ENCODE peak calls at places on chromosome 3, in five cellular contexts. One of them, this sample, is unnamed.

GRCh38 chr3:143277531-143277930 is 158.0 kb downstream of the CHST2 start:
- DNase-seq in IMR-90: no peak
- DNase-seq in psoas muscle: no peak
- DNase-seq in heart right ventricle: no peak
- DNase-seq in ascending aorta: no peak
- DNase-seq in this sample: no peak

GRCh38 chr3:36063992-36064391 is 316.3 kb upstream of the STAC start:
- DNase-seq in IMR-90: no peak
- DNase-seq in psoas muscle: no peak
- DNase-seq in heart right ventricle: no peak
- DNase-seq in ascending aorta: no peak
- DNase-seq in this sample: no peak

GRCh38 chr3:46449755-46450552 is 14.8 kb downstream of the LTF start:
- DNase-seq in IMR-90: peak; percentile 8
- DNase-seq in psoas muscle: no peak
- DNase-seq in heart right ventricle: no peak
- DNase-seq in ascending aorta: no peak
- DNase-seq in this sample: no peak

GRCh38 chr3:169659096-169659521 is 4.4 kb downstream of the MECOM start:
- DNase-seq in IMR-90: no peak
- DNase-seq in psoas muscle: no peak
- DNase-seq in heart right ventricle: peak; percentile 50
- DNase-seq in ascending aorta: no peak
- DNase-seq in this sample: peak; percentile 55

GRCh38 chr3:97138914-97139541 is 324.6 kb downstream of the EPHA6 start:
- DNase-seq in IMR-90: no peak
- DNase-seq in psoas muscle: no peak
- DNase-seq in heart right ventricle: no peak
- DNase-seq in ascending aorta: no peak
- DNase-seq in this sample: no peak

GRCh38 chr3:151345854-151346253 is 16.5 kb upstream of the P2RY13 start:
- DNase-seq in IMR-90: peak; percentile 82
- DNase-seq in psoas muscle: no peak
- DNase-seq in heart right ventricle: no peak
- DNase-seq in ascending aorta: no peak
- DNase-seq in this sample: no peak

GRCh38 chr3:185658504-185658912 is 72.4 kb downstream of the SENP2 start:
- DNase-seq in IMR-90: peak; percentile 99
- DNase-seq in psoas muscle: peak; percentile 67
- DNase-seq in heart right ventricle: no peak
- DNase-seq in ascending aorta: peak; percentile 95
- DNase-seq in this sample: peak; percentile 20

GRCh38 chr3:51400169-51400568 is 9.1 kb downstream of the RBM15B start:
- DNase-seq in IMR-90: no peak
- DNase-seq in psoas muscle: no peak
- DNase-seq in heart right ventricle: no peak
- DNase-seq in ascending aorta: no peak
- DNase-seq in this sample: no peak

DNA sequence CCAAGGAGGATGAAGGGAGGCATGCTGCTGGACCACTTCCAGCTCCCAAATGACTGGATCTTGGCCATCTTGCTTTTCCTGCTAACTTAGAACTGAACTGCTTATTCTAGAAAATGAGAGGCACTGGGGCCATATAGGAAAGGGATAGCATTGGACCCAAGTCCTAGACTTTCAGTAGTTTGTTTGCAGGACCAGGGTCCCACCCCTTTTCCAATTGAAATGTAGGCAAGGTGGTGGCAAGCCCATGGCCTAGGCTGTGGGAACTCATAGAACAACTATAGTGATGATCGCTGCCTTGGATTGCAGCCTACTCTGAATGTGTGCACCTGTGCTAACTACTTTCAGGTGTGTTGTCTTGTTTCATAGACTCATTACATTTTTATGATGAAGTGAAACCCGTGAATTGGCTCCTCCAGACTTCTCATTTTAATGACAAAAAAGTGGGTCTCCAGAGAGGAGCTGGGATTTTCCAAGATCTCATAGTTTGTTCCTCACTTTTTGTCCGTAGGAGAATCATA is 50.3 kb downstream of the TGFBR2 start:
- DNase-seq in IMR-90: no peak
- DNase-seq in psoas muscle: no peak
- DNase-seq in heart right ventricle: no peak
- DNase-seq in ascending aorta: no peak
- DNase-seq in this sample: no peak
- H3K4me1 ChIP-seq in IMR-90: peaks cover 29% of the 10 kb centered on the region
- H3K4me1 ChIP-seq in psoas muscle: peaks cover 41% of the 10 kb centered on the region
- H3K4me1 ChIP-seq in heart right ventricle: peaks cover 75% of the 10 kb centered on the region
- H3K4me1 ChIP-seq in ascending aorta: peaks cover 38% of the 10 kb centered on the region
- H3K4me1 ChIP-seq in this sample: no peaks in the 10 kb centered on the region

GRCh38 chr3:114179575-114179974 is 723 bp upstream of the DRD3 start:
- DNase-seq in IMR-90: peak; percentile 32
- DNase-seq in psoas muscle: no peak
- DNase-seq in heart right ventricle: no peak
- DNase-seq in ascending aorta: no peak
- DNase-seq in this sample: no peak
- TF ChIP-seq CTCF in IMR-90: peak; percentile 31
- TF ChIP-seq CTCF in psoas muscle: no peak
- TF ChIP-seq CTCF in heart right ventricle: no peak
- TF ChIP-seq CTCF in ascending aorta: no peak
- TF ChIP-seq CTCF in this sample: no peak

DNA sequence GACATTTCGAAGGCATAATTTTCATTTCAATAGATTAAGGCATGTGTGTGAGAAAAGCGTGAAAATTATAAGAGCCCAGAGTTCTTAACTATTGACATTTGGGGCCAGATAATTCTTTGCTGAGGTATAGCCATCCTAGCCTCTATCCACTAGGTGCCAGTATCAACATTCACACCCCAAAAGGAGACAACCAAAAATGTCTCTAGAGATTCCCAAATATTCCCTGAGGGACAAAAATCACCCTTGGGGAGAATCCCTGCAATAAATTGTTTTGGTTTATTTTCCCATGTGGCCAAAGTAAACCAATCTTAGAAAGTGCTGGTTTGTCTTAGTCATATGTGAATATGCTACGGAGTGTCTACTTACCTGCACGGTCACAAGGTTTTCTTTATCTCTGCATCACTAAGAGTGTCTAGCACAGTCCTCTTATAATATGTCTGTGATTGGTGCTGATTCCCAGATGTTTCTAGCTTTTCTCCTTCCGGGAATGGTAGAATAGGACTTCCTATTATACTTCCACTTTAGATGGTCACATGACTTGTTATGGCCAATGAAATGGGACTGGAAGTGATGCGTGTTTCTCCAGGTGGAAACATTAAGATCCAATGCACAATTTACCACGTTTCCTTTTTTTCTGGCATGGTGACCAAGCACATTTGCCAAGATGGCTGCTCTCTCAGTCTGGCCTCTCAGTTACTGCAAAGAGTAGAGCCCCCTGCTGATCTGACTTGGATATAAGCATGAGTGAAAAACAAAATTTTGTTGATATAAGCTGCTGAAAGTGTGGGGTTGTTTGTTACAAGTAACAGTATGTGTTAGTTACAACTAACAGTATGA is 8.0 kb upstream of the KBTBD8 start:
- DNase-seq in IMR-90: no peak
- DNase-seq in psoas muscle: no peak
- DNase-seq in heart right ventricle: no peak
- DNase-seq in ascending aorta: no peak
- DNase-seq in this sample: peak; percentile 4
- H3K4me3 ChIP-seq in IMR-90: no peak overlapping the region
- H3K4me3 ChIP-seq in psoas muscle: no peak overlapping the region
- H3K4me3 ChIP-seq in heart right ventricle: no peak overlapping the region
- H3K4me3 ChIP-seq in ascending aorta: no peak overlapping the region
- H3K4me3 ChIP-seq in this sample: no peak overlapping the region

GRCh38 chr3:190384241-190384863 is 3.6 kb upstream of the CLDN16 start:
- DNase-seq in IMR-90: peak; percentile 69
- DNase-seq in psoas muscle: no peak
- DNase-seq in heart right ventricle: no peak
- DNase-seq in ascending aorta: no peak
- DNase-seq in this sample: peak; percentile 14
- H3K4me1 ChIP-seq in IMR-90: peaks cover 5% of the 10 kb centered on the region
- H3K4me1 ChIP-seq in psoas muscle: no peaks in the 10 kb centered on the region
- H3K4me1 ChIP-seq in heart right ventricle: no peaks in the 10 kb centered on the region
- H3K4me1 ChIP-seq in ascending aorta: no peaks in the 10 kb centered on the region
- H3K4me1 ChIP-seq in this sample: no peaks in the 10 kb centered on the region

DNA sequence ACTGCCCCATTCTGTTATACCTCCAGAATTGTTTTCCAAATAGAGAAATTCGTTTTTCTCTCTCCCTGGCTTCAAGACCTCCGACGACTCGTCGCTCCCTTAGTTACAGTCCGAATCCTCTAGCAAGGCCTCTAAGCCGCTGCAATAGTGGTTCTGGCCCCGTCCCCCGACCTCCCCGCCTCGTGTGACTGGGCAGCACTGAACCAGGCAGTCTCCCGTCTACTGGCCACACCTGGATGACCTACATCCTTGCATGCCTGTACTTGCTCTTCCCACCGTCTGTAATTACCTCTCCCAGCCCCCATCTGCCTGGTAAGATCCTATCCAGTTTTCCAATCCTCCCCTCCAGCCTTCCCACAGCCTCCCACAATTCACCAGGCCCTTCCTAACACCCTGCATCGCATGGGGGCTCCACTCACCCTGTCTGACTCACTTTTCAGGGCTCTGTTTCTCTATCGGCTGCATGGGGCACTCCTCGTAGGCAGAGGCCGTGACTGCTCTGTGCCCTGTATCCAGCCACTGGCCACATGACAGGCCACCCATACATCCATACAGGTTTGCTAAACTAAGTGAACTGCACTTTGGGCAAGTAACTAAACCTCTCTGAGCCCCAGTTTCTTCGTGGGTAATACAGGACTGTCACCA is 32.9 kb downstream of the XXYLT1 start:
- DNase-seq in IMR-90: no peak
- DNase-seq in psoas muscle: peak; percentile 42
- DNase-seq in heart right ventricle: no peak
- DNase-seq in ascending aorta: no peak
- DNase-seq in this sample: peak; percentile 26
- TF ChIP-seq CTCF in IMR-90: no peak
- TF ChIP-seq CTCF in psoas muscle: no peak
- TF ChIP-seq CTCF in heart right ventricle: no peak
- TF ChIP-seq CTCF in ascending aorta: no peak
- TF ChIP-seq CTCF in this sample: no peak

GRCh38 chr3:127330385-127330784 is 42.5 kb upstream of the PRR20G start:
- DNase-seq in IMR-90: no peak
- DNase-seq in psoas muscle: no peak
- DNase-seq in heart right ventricle: no peak
- DNase-seq in ascending aorta: no peak
- DNase-seq in this sample: no peak

GRCh38 chr3:127328391-127328790 is 40.5 kb upstream of the PRR20G start:
- DNase-seq in IMR-90: no peak
- DNase-seq in psoas muscle: no peak
- DNase-seq in heart right ventricle: no peak
- DNase-seq in ascending aorta: no peak
- DNase-seq in this sample: no peak

GRCh38 chr3:127325630-127325961 is 37.8 kb upstream of the PRR20G start:
- DNase-seq in IMR-90: no peak
- DNase-seq in psoas muscle: peak; percentile 86
- DNase-seq in heart right ventricle: no peak
- DNase-seq in ascending aorta: no peak
- DNase-seq in this sample: no peak

GRCh38 chr3:127326341-127326740 is 38.5 kb upstream of the PRR20G start:
- DNase-seq in IMR-90: no peak
- DNase-seq in psoas muscle: no peak
- DNase-seq in heart right ventricle: no peak
- DNase-seq in ascending aorta: no peak
- DNase-seq in this sample: no peak

GRCh38 chr3:127329647-127330285 is 41.9 kb upstream of the PRR20G start:
- DNase-seq in IMR-90: no peak
- DNase-seq in psoas muscle: no peak
- DNase-seq in heart right ventricle: no peak
- DNase-seq in ascending aorta: no peak
- DNase-seq in this sample: no peak
- H3K4me3 ChIP-seq in IMR-90: no peak overlapping the region
- H3K4me3 ChIP-seq in psoas muscle: no peak overlapping the region
- H3K4me3 ChIP-seq in heart right ventricle: no peak overlapping the region
- H3K4me3 ChIP-seq in ascending aorta: no peak overlapping the region
- H3K4me3 ChIP-seq in this sample: no peak overlapping the region

GRCh38 chr3:123346041-123346440 is 102.8 kb downstream of the ADCY5 start:
- DNase-seq in IMR-90: no peak
- DNase-seq in psoas muscle: no peak
- DNase-seq in heart right ventricle: no peak
- DNase-seq in ascending aorta: no peak
- DNase-seq in this sample: no peak

GRCh38 chr3:123346726-123347125 is 102.2 kb downstream of the ADCY5 start:
- DNase-seq in IMR-90: no peak
- DNase-seq in psoas muscle: no peak
- DNase-seq in heart right ventricle: peak; percentile 58
- DNase-seq in ascending aorta: no peak
- DNase-seq in this sample: no peak

GRCh38 chr3:123344175-123344908 is 104.5 kb downstream of the ADCY5 start:
- DNase-seq in IMR-90: peak; percentile 74
- DNase-seq in psoas muscle: no peak
- DNase-seq in heart right ventricle: no peak
- DNase-seq in ascending aorta: no peak
- DNase-seq in this sample: no peak

GRCh38 chr3:123343296-123344174 is 105.4 kb downstream of the ADCY5 start:
- DNase-seq in IMR-90: no peak
- DNase-seq in psoas muscle: no peak
- DNase-seq in heart right ventricle: no peak
- DNase-seq in ascending aorta: peak; percentile 43
- DNase-seq in this sample: no peak

DNA sequence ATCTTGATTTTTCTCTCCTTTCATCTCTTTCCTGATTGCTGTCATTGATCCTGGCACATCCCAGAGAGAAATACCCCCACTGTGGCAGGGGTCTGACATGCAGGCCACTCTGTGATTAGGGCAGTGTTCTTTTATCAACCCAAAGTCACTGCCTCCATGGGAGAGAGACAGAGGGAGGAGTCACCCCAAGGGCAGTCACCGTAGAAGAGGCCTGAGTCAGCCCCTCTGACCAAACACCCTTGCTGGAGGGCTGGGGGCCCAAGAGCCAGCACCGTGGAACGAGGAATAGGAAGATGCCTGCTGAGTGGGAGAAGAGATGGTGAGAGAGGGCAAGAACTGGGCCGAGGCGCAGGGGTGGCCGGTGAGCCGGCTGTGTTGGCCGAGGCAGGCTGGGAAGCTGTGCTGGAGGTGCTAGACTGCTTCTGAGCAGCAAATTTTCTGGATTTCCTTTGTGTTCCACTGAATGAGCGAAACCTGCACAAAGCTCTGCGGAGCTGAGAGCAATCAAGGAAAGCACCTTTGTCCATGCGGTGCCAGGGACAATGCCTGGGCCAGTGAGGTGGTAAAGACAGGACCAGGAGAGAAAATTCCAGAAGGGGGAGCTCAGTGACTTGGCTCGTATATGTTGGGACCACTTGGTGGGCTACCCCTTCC is 103.8 kb downstream of the ADCY5 start:
- DNase-seq in IMR-90: no peak
- DNase-seq in psoas muscle: no peak
- DNase-seq in heart right ventricle: no peak
- DNase-seq in ascending aorta: no peak
- DNase-seq in this sample: no peak
- H3K4me1 ChIP-seq in IMR-90: no peaks in the 10 kb centered on the region
- H3K4me1 ChIP-seq in psoas muscle: no peaks in the 10 kb centered on the region
- H3K4me1 ChIP-seq in heart right ventricle: peaks cover 81% of the 10 kb centered on the region
- H3K4me1 ChIP-seq in ascending aorta: peaks cover 8% of the 10 kb centered on the region
- H3K4me1 ChIP-seq in this sample: no peaks in the 10 kb centered on the region